ENCODE peak calls at places on chromosomes 4 and X, in eight cellular contexts. One of them, this sample, is unnamed.
A peak's percentile ranks its signal among the peaks of the same experiment; 100 is the strongest.

GRCh38 chr4:54254116-54254914 is 25.2 kb downstream of the PDGFRA start:
- DNase-seq in PC-3: no peak
- DNase-seq in nephron progenitor cell: no peak
- DNase-seq in GM20000: no peak
- DNase-seq in heart right ventricle: no peak
- DNase-seq in keratinocyte: no peak
- DNase-seq in gastrocnemius medialis: no peak
- DNase-seq in CD4-positive, alpha-beta T cell: no peak
- DNase-seq in this sample: no peak

GRCh38 chr4:24842356-24842755 is 47.0 kb downstream of the SOD3 start:
- DNase-seq in PC-3: no peak
- DNase-seq in CD4-positive, alpha-beta T cell: no peak
- DNase-seq in heart right ventricle: no peak
- DNase-seq in keratinocyte: no peak
- DNase-seq in gastrocnemius medialis: no peak
- DNase-seq in nephron progenitor cell: no peak
- DNase-seq in GM20000: no peak
- DNase-seq in this sample: no peak

GRCh38 chr4:110639207-110640092 is 16.6 kb upstream of the PITX2 start:
- DNase-seq in heart right ventricle: no peak
- DNase-seq in GM20000: peak; percentile 5
- DNase-seq in PC-3: no peak
- DNase-seq in CD4-positive, alpha-beta T cell: no peak
- DNase-seq in keratinocyte: no peak
- DNase-seq in nephron progenitor cell: peak; percentile 50
- DNase-seq in gastrocnemius medialis: no peak
- DNase-seq in this sample: peak; percentile 51

GRCh38 chrX:10709276-10709675 is 88.9 kb upstream of the MID1 start:
- DNase-seq in gastrocnemius medialis: no peak
- DNase-seq in CD4-positive, alpha-beta T cell: no peak
- DNase-seq in keratinocyte: no peak
- DNase-seq in GM20000: no peak
- DNase-seq in nephron progenitor cell: no peak
- DNase-seq in PC-3: peak; percentile 4
- DNase-seq in heart right ventricle: no peak
- DNase-seq in this sample: no peak

GRCh38 chrX:41906515-41907165 is 16.7 kb downstream of the CASK start:
- DNase-seq in PC-3: peak; percentile 37
- DNase-seq in GM20000: no peak
- DNase-seq in heart right ventricle: no peak
- DNase-seq in nephron progenitor cell: no peak
- DNase-seq in keratinocyte: no peak
- DNase-seq in gastrocnemius medialis: no peak
- DNase-seq in CD4-positive, alpha-beta T cell: no peak
- DNase-seq in this sample: no peak

GRCh38 chr4:74671074-74671698 is 123.1 kb downstream of the BTC start:
- DNase-seq in CD4-positive, alpha-beta T cell: peak; percentile 17
- DNase-seq in gastrocnemius medialis: no peak
- DNase-seq in heart right ventricle: no peak
- DNase-seq in keratinocyte: no peak
- DNase-seq in nephron progenitor cell: peak; percentile 50
- DNase-seq in PC-3: peak; percentile 90
- DNase-seq in GM20000: peak; percentile 11
- DNase-seq in this sample: peak; percentile 63

GRCh38 chrX:2397229-2397628 is 103.5 kb downstream of the DHRSX start:
- DNase-seq in heart right ventricle: no peak
- DNase-seq in CD4-positive, alpha-beta T cell: no peak
- DNase-seq in GM20000: no peak
- DNase-seq in gastrocnemius medialis: no peak
- DNase-seq in nephron progenitor cell: no peak
- DNase-seq in keratinocyte: no peak
- DNase-seq in PC-3: no peak
- DNase-seq in this sample: no peak

GRCh38 chr4:188903995-188904394 is 764.8 kb downstream of the TRIML1 start:
- DNase-seq in heart right ventricle: no peak
- DNase-seq in gastrocnemius medialis: no peak
- DNase-seq in keratinocyte: no peak
- DNase-seq in PC-3: no peak
- DNase-seq in nephron progenitor cell: no peak
- DNase-seq in GM20000: no peak
- DNase-seq in CD4-positive, alpha-beta T cell: no peak
- DNase-seq in this sample: no peak

GRCh38 chrX:107823042-107823441 is 2.6 kb upstream of the MID2 start:
- DNase-seq in PC-3: peak; percentile 11
- DNase-seq in heart right ventricle: no peak
- DNase-seq in keratinocyte: no peak
- DNase-seq in nephron progenitor cell: no peak
- DNase-seq in CD4-positive, alpha-beta T cell: no peak
- DNase-seq in gastrocnemius medialis: no peak
- DNase-seq in GM20000: no peak
- DNase-seq in this sample: no peak

GRCh38 chrX:96407501-96407900 is 277.1 kb upstream of the DIAPH2 start:
- DNase-seq in gastrocnemius medialis: no peak
- DNase-seq in PC-3: peak; percentile 86
- DNase-seq in nephron progenitor cell: no peak
- DNase-seq in CD4-positive, alpha-beta T cell: no peak
- DNase-seq in GM20000: no peak
- DNase-seq in heart right ventricle: no peak
- DNase-seq in keratinocyte: no peak
- DNase-seq in this sample: no peak

GRCh38 chr4:145840162-145840768 is 98.4 kb downstream of the ZNF827 start:
- DNase-seq in heart right ventricle: no peak
- DNase-seq in CD4-positive, alpha-beta T cell: no peak
- DNase-seq in keratinocyte: peak; percentile 25
- DNase-seq in PC-3: peak; percentile 82
- DNase-seq in GM20000: peak; percentile 37
- DNase-seq in gastrocnemius medialis: no peak
- DNase-seq in nephron progenitor cell: no peak
- DNase-seq in this sample: no peak

GRCh38 chr4:6727943-6728250 is 11.9 kb downstream of the BLOC1S4 start:
- DNase-seq in GM20000: no peak
- DNase-seq in heart right ventricle: no peak
- DNase-seq in PC-3: no peak
- DNase-seq in CD4-positive, alpha-beta T cell: no peak
- DNase-seq in nephron progenitor cell: no peak
- DNase-seq in keratinocyte: no peak
- DNase-seq in gastrocnemius medialis: no peak
- DNase-seq in this sample: no peak

GRCh38 chr4:6731301-6731641 is 15.3 kb downstream of the BLOC1S4 start:
- DNase-seq in GM20000: no peak
- DNase-seq in keratinocyte: no peak
- DNase-seq in gastrocnemius medialis: no peak
- DNase-seq in heart right ventricle: no peak
- DNase-seq in nephron progenitor cell: no peak
- DNase-seq in CD4-positive, alpha-beta T cell: no peak
- DNase-seq in PC-3: no peak
- DNase-seq in this sample: no peak

GRCh38 chr4:6730603-6731300 is 14.8 kb downstream of the BLOC1S4 start:
- DNase-seq in heart right ventricle: no peak
- DNase-seq in keratinocyte: no peak
- DNase-seq in CD4-positive, alpha-beta T cell: no peak
- DNase-seq in PC-3: no peak
- DNase-seq in gastrocnemius medialis: no peak
- DNase-seq in GM20000: no peak
- DNase-seq in nephron progenitor cell: no peak
- DNase-seq in this sample: peak; percentile 75

GRCh38 chr4:6727081-6727942 is 11.3 kb downstream of the BLOC1S4 start:
- DNase-seq in keratinocyte: no peak
- DNase-seq in CD4-positive, alpha-beta T cell: no peak
- DNase-seq in GM20000: no peak
- DNase-seq in gastrocnemius medialis: no peak
- DNase-seq in nephron progenitor cell: peak; percentile 57
- DNase-seq in heart right ventricle: peak; percentile 31
- DNase-seq in PC-3: no peak
- DNase-seq in this sample: peak; percentile 63

DNA sequence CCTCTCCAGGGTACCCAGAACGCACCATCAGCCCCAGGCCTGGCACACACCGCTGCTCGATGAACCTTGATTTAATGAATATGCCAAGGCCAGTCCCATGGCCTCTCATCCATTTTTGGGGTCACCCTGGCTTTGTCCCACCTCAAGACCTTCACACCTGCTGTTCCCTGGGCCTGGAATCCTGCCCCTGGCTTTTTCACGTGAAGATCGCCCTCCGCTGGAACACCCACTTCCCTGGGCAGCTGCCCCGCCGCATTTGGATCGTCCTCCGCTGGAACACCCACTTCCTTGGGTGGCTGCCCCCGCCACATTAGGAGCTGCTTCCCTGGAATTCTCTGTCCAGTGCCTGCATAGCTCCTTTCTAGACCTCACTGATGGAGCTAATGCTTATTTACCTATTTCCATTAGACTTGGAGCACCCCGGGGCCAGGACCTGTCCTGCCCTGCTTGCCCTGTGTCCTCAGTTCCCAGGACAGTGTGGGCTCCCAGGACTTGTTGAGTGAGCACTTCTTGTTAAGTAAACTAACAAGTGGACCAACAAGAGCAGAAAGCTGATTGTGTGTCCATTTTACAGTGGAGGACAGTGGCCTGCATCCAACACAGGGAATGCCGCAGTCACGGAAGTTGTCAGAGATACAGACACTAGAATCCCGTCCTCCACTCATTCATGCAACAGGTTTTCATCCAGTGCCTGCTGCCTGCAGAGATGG is 12.5 kb downstream of the BLOC1S4 start:
- DNase-seq in nephron progenitor cell: no peak
- DNase-seq in CD4-positive, alpha-beta T cell: no peak
- DNase-seq in GM20000: no peak
- DNase-seq in gastrocnemius medialis: no peak
- DNase-seq in heart right ventricle: no peak
- DNase-seq in PC-3: no peak
- DNase-seq in keratinocyte: no peak
- DNase-seq in this sample: no peak
- TF ChIP-seq CTCF in nephron progenitor cell: no peak
- TF ChIP-seq CTCF in CD4-positive, alpha-beta T cell: no peak
- TF ChIP-seq CTCF in GM20000: no peak
- TF ChIP-seq CTCF in gastrocnemius medialis: no peak
- TF ChIP-seq CTCF in heart right ventricle: no peak
- TF ChIP-seq CTCF in PC-3: no peak
- TF ChIP-seq CTCF in keratinocyte: no peak
- TF ChIP-seq CTCF in this sample: no peak

GRCh38 chrX:30618160-30618765 is 35.0 kb upstream of the GK start:
- DNase-seq in heart right ventricle: no peak
- DNase-seq in GM20000: no peak
- DNase-seq in CD4-positive, alpha-beta T cell: no peak
- DNase-seq in keratinocyte: no peak
- DNase-seq in PC-3: peak; percentile 31
- DNase-seq in nephron progenitor cell: no peak
- DNase-seq in gastrocnemius medialis: no peak
- DNase-seq in this sample: no peak
- TF ChIP-seq CTCF in heart right ventricle: no peak
- TF ChIP-seq CTCF in GM20000: no peak
- TF ChIP-seq CTCF in CD4-positive, alpha-beta T cell: no peak
- TF ChIP-seq CTCF in keratinocyte: no peak
- TF ChIP-seq CTCF in PC-3: peak; percentile 53
- TF ChIP-seq CTCF in nephron progenitor cell: no peak
- TF ChIP-seq CTCF in gastrocnemius medialis: no peak
- TF ChIP-seq CTCF in this sample: no peak

DNA sequence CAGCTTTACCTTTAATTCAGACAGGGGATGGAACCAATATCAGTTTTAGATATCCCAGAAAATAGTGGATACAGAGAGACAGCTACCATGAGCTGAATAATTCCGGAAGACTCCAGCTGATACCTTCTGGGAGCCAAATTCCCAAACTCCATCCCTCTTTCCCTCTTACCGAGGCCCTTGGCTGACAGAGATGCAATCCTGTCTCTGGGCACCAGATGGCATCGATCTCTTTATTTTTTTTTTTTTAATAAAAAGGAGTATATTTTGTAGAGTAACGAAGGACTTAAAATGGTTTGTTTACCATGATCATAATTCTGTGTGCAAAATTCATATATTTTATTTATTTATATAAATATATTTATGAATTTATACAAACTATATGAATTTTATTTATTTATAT is 31.0 kb downstream of the RAB40A start:
- DNase-seq in gastrocnemius medialis: no peak
- DNase-seq in heart right ventricle: no peak
- DNase-seq in nephron progenitor cell: no peak
- DNase-seq in CD4-positive, alpha-beta T cell: no peak
- DNase-seq in keratinocyte: no peak
- DNase-seq in GM20000: no peak
- DNase-seq in PC-3: peak; percentile 45
- DNase-seq in this sample: no peak
- TF ChIP-seq CTCF in gastrocnemius medialis: no peak
- TF ChIP-seq CTCF in heart right ventricle: no peak
- TF ChIP-seq CTCF in nephron progenitor cell: peak; percentile 40
- TF ChIP-seq CTCF in CD4-positive, alpha-beta T cell: peak; percentile 21
- TF ChIP-seq CTCF in keratinocyte: peak; percentile 40
- TF ChIP-seq CTCF in GM20000: no peak
- TF ChIP-seq CTCF in PC-3: peak; percentile 49
- TF ChIP-seq CTCF in this sample: peak; percentile 43

GRCh38 chr4:3324093-3324815 is 31.4 kb downstream of the RGS12 start:
- DNase-seq in nephron progenitor cell: no peak
- DNase-seq in PC-3: no peak
- DNase-seq in keratinocyte: no peak
- DNase-seq in gastrocnemius medialis: no peak
- DNase-seq in heart right ventricle: no peak
- DNase-seq in GM20000: no peak
- DNase-seq in CD4-positive, alpha-beta T cell: no peak
- DNase-seq in this sample: no peak
- TF ChIP-seq CTCF in nephron progenitor cell: peak; percentile 8
- TF ChIP-seq CTCF in PC-3: no peak
- TF ChIP-seq CTCF in keratinocyte: no peak
- TF ChIP-seq CTCF in gastrocnemius medialis: no peak
- TF ChIP-seq CTCF in heart right ventricle: no peak
- TF ChIP-seq CTCF in GM20000: peak; percentile 9
- TF ChIP-seq CTCF in CD4-positive, alpha-beta T cell: no peak
- TF ChIP-seq CTCF in this sample: no peak